ENCODE peak calls at places on chromosomes 5 and 9, in four cellular contexts. One of them, this sample, is unnamed.

GRCh38 chr5:67725591-67725990 is 490.0 kb upstream of the PIK3R1 start:
- DNase-seq in WTC11: no peak
- DNase-seq in GM12878: no peak
- DNase-seq in K562: no peak
- DNase-seq in this sample: no peak

GRCh38 chr5:73448451-73449136 is at the start of gene FOXD1:
- DNase-seq in WTC11: peak; percentile 85
- DNase-seq in GM12878: no peak
- DNase-seq in K562: peak; percentile 40
- DNase-seq in this sample: peak; percentile 32

GRCh38 chr9:76521906-76522305 is 62.9 kb downstream of the GCNT1 start:
- DNase-seq in WTC11: no peak
- DNase-seq in GM12878: no peak
- DNase-seq in K562: no peak
- DNase-seq in this sample: no peak

GRCh38 chr5:123120197-123120596 is 31.2 kb downstream of the PRDM6 start:
- DNase-seq in WTC11: peak; percentile 17
- DNase-seq in GM12878: no peak
- DNase-seq in K562: peak; percentile 20
- DNase-seq in this sample: no peak

GRCh38 chr9:133763272-133764183 is 25.4 kb upstream of the SARDH start:
- DNase-seq in WTC11: no peak
- DNase-seq in GM12878: no peak
- DNase-seq in K562: no peak
- DNase-seq in this sample: no peak

GRCh38 chr5:140855772-140856674 is at the start of gene PCDHA10:
- DNase-seq in WTC11: peak; percentile 48
- DNase-seq in GM12878: no peak
- DNase-seq in K562: no peak
- DNase-seq in this sample: peak; percentile 6

GRCh38 chr5:157233515-157233914 is 32.4 kb upstream of the CYFIP2 start:
- DNase-seq in WTC11: no peak
- DNase-seq in GM12878: no peak
- DNase-seq in K562: no peak
- DNase-seq in this sample: no peak

GRCh38 chr5:112338681-112339337 is 80.3 kb downstream of the EPB41L4A start:
- DNase-seq in WTC11: no peak
- DNase-seq in GM12878: no peak
- DNase-seq in K562: no peak
- DNase-seq in this sample: peak; percentile 18

GRCh38 chr9:125829743-125830142 is 82.6 kb downstream of the PBX3 start:
- DNase-seq in WTC11: no peak
- DNase-seq in GM12878: peak; percentile 54
- DNase-seq in K562: no peak
- DNase-seq in this sample: no peak

GRCh38 chr9:134475051-134475790 is 149.0 kb downstream of the RXRA start:
- DNase-seq in WTC11: no peak
- DNase-seq in GM12878: no peak
- DNase-seq in K562: no peak
- DNase-seq in this sample: no peak

GRCh38 chr9:131951155-131951554 is 128.5 kb downstream of the MED27 start:
- DNase-seq in WTC11: no peak
- DNase-seq in GM12878: no peak
- DNase-seq in K562: no peak
- DNase-seq in this sample: no peak

GRCh38 chr9:7150153-7150890 is 392.5 kb downstream of the KDM4C start:
- DNase-seq in WTC11: no peak
- DNase-seq in GM12878: no peak
- DNase-seq in K562: no peak
- DNase-seq in this sample: no peak

GRCh38 chr5:93022770-93023169 is 558.2 kb downstream of the NR2F1-AS1 start:
- DNase-seq in WTC11: no peak
- DNase-seq in GM12878: no peak
- DNase-seq in K562: no peak
- DNase-seq in this sample: no peak

GRCh38 chr5:124162782-124163532 is 583.5 kb downstream of the ZNF608 start:
- DNase-seq in WTC11: no peak
- DNase-seq in GM12878: no peak
- DNase-seq in K562: no peak
- DNase-seq in this sample: peak; percentile 49

GRCh38 chr5:31987985-31988710 is 186.0 kb downstream of the GOLPH3 start:
- DNase-seq in WTC11: no peak
- DNase-seq in GM12878: no peak
- DNase-seq in K562: no peak
- DNase-seq in this sample: no peak

GRCh38 chr9:35057271-35057620 is 15.2 kb downstream of the VCP start:
- DNase-seq in WTC11: no peak
- DNase-seq in GM12878: no peak
- DNase-seq in K562: no peak
- DNase-seq in this sample: no peak

GRCh38 chr9:14780251-14780650 is 57.7 kb upstream of the CER1 start:
- DNase-seq in WTC11: no peak
- DNase-seq in GM12878: no peak
- DNase-seq in K562: no peak
- DNase-seq in this sample: no peak

GRCh38 chr5:42545038-42545437 is 121.8 kb downstream of the GHR start:
- DNase-seq in WTC11: no peak
- DNase-seq in GM12878: no peak
- DNase-seq in K562: no peak
- DNase-seq in this sample: no peak

GRCh38 chr9:138028596-138028995 is 151.0 kb downstream of the CACNA1B start:
- DNase-seq in WTC11: no peak
- DNase-seq in GM12878: no peak
- DNase-seq in K562: peak; percentile 36
- DNase-seq in this sample: no peak

GRCh38 chr5:23419115-23419514 is 88.3 kb upstream of the PRDM9 start:
- DNase-seq in WTC11: no peak
- DNase-seq in GM12878: no peak
- DNase-seq in K562: no peak
- DNase-seq in this sample: no peak

GRCh38 chr5:17928571-17928970 is 294.3 kb downstream of the TAF11L14 start:
- DNase-seq in WTC11: no peak
- DNase-seq in GM12878: no peak
- DNase-seq in K562: no peak
- DNase-seq in this sample: no peak

GRCh38 chr5:175516933-175517823 is 38.8 kb downstream of the SFXN1 start:
- DNase-seq in WTC11: no peak
- DNase-seq in GM12878: no peak
- DNase-seq in K562: no peak
- DNase-seq in this sample: no peak

GRCh38 chr5:138469540-138470321 is 4.5 kb downstream of the EGR1 start:
- DNase-seq in WTC11: no peak
- DNase-seq in GM12878: no peak
- DNase-seq in K562: no peak
- DNase-seq in this sample: no peak

GRCh38 chr9:123364241-123364824 is 8.3 kb downstream of the CRB2 start:
- DNase-seq in WTC11: no peak
- DNase-seq in GM12878: no peak
- DNase-seq in K562: peak; percentile 51
- DNase-seq in this sample: no peak

GRCh38 chr5:73312146-73312871 is 136.3 kb downstream of the FOXD1 start:
- DNase-seq in WTC11: peak; percentile 37
- DNase-seq in GM12878: no peak
- DNase-seq in K562: no peak
- DNase-seq in this sample: no peak

GRCh38 chr9:128192601-128193371 is 1.4 kb upstream of the CIZ1 start:
- DNase-seq in WTC11: peak; percentile 30
- DNase-seq in GM12878: no peak
- DNase-seq in K562: peak; percentile 86
- DNase-seq in this sample: no peak

GRCh38 chr9:95360866-95361265 is 43.4 kb upstream of the FANCC start:
- DNase-seq in WTC11: no peak
- DNase-seq in GM12878: no peak
- DNase-seq in K562: no peak
- DNase-seq in this sample: no peak

GRCh38 chr9:134482226-134482625 is 156.0 kb downstream of the RXRA start:
- DNase-seq in WTC11: no peak
- DNase-seq in GM12878: no peak
- DNase-seq in K562: no peak
- DNase-seq in this sample: no peak

GRCh38 chr9:85723220-85723619 is 18.5 kb downstream of the AGTPBP1 start:
- DNase-seq in WTC11: peak; percentile 85
- DNase-seq in GM12878: no peak
- DNase-seq in K562: no peak
- DNase-seq in this sample: peak; percentile 90

GRCh38 chr9:133862585-133863041 is 124.5 kb upstream of the SARDH start:
- DNase-seq in WTC11: no peak
- DNase-seq in GM12878: no peak
- DNase-seq in K562: no peak
- DNase-seq in this sample: no peak

GRCh38 chr5:52010430-52010829 is 627.2 kb downstream of the ISL1 start:
- DNase-seq in WTC11: no peak
- DNase-seq in GM12878: no peak
- DNase-seq in K562: no peak
- DNase-seq in this sample: no peak

GRCh38 chr5:138985683-138986082 is 110.5 kb upstream of the LRRTM2 start:
- DNase-seq in WTC11: no peak
- DNase-seq in GM12878: no peak
- DNase-seq in K562: no peak
- DNase-seq in this sample: no peak

DNA sequence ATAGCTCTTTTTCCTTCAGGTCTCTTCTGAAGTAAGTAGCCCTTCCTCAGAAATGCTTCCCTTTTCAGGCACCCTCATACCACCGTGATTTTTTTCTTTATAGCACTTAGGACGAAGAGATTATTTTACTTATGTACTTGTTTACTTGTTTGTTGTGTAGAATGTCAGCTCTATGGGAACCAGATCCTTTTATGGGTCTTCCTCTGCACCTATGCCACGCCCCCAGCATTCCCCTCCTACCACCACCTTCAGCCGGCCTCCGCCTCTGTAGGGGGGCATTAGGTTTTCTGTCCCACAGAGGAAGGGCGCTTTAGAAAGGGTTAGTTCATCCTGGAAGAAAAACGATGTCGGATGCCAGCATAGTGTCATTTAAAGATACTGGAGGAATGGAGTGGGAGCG is 1.8 kb downstream of the CDKN2B-AS1 start:
- DNase-seq in WTC11: peak; percentile 68
- DNase-seq in GM12878: no peak
- DNase-seq in K562: no peak
- DNase-seq in this sample: no peak
- TF ChIP-seq CBFB in WTC11: no peak
- TF ChIP-seq CBFB in GM12878: no peak
- TF ChIP-seq CBFB in K562: no peak
- TF ChIP-seq CBFB in this sample: no peak

GRCh38 chr9:81782313-81782712 is 93.0 kb upstream of the TLE1 start:
- DNase-seq in WTC11: no peak
- DNase-seq in GM12878: no peak
- DNase-seq in K562: no peak
- DNase-seq in this sample: no peak

GRCh38 chr9:81772144-81772543 is 82.8 kb upstream of the TLE1 start:
- DNase-seq in WTC11: no peak
- DNase-seq in GM12878: no peak
- DNase-seq in K562: no peak
- DNase-seq in this sample: no peak

GRCh38 chr9:81776390-81776789 is 87.0 kb upstream of the TLE1 start:
- DNase-seq in WTC11: no peak
- DNase-seq in GM12878: no peak
- DNase-seq in K562: no peak
- DNase-seq in this sample: no peak

GRCh38 chr9:81776834-81777233 is 87.5 kb upstream of the TLE1 start:
- DNase-seq in WTC11: no peak
- DNase-seq in GM12878: no peak
- DNase-seq in K562: no peak
- DNase-seq in this sample: no peak

DNA sequence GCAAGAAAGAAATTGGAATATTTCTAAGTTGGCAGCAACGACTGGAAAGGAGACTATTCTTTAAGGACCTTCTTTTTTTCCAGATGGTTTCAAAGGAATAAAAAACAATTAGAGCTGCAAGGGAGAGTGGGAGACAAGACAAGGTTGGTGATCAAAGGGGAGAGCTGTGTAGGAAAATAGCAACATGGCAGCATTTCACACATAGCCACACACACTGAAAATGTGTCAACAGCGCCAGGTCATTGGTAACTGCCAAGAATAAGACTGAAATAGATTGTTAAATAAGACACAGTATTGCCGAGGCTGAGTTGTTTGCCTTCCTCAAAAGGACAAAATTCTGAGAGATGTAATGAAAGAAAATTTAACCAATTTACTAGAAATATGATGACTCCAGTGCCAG is 88.2 kb upstream of the TLE1 start:
- DNase-seq in WTC11: no peak
- DNase-seq in GM12878: no peak
- DNase-seq in K562: no peak
- DNase-seq in this sample: no peak
- TF ChIP-seq CBFB in WTC11: no peak
- TF ChIP-seq CBFB in GM12878: no peak
- TF ChIP-seq CBFB in K562: no peak
- TF ChIP-seq CBFB in this sample: no peak

DNA sequence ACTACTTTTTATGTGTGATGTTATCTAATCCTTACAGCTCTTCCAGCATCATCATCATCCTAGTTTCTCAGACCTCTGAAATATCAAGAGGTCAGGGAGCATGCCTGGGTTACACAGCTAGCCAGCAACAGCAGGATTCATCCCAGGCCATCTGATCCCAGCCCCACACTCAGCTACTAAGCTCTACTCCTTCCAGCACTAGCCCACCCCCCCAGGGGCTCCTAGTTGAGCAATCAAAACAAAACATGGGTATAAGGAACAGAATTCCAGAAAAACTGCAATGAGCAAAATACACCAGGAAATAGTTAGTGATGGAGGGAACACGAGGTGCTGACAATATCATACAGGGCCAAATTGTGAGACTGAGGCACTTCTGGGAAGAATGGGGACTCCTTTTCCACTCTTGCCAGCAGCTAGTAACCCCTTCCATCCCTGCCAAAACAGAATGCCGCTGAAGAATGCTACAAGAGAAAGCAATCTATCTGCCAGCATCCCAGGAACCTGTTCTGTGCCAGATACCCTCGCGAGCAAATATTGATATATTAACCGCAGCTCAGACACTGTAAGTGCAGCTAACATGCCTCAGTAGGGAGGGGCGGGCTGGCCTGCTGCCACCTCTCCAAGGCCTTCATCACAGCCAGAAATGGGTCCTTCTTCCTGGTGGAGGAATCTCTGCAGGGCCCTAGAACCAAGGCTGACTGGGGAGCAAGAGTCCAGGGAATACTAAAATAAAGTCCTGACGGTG is 161.4 kb downstream of the SLIT3 start:
- DNase-seq in WTC11: no peak
- DNase-seq in GM12878: no peak
- DNase-seq in K562: no peak
- DNase-seq in this sample: no peak
- TF ChIP-seq CBFB in WTC11: no peak
- TF ChIP-seq CBFB in GM12878: no peak
- TF ChIP-seq CBFB in K562: no peak
- TF ChIP-seq CBFB in this sample: no peak

DNA sequence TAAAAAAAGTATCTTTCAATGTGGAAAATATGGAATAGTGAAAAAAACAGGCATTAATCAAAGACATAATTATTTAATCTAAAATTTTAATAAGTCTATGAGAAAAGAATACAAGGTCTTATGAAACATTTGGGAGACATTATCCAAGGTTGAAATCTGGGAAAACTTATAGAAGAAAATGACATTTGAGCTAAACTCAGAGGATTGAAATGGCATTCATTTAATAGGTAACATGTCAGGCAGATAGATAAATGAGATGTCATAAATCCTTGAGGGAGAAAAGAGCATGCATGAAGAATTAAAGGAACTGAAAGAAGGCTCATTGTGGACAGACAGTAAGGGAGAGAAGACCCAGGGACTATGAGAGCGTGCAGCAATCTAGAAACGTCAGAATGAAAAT is 284.4 kb downstream of the PRR16 start:
- DNase-seq in WTC11: no peak
- DNase-seq in GM12878: no peak
- DNase-seq in K562: no peak
- DNase-seq in this sample: no peak
- TF ChIP-seq CBFB in WTC11: no peak
- TF ChIP-seq CBFB in GM12878: no peak
- TF ChIP-seq CBFB in K562: no peak
- TF ChIP-seq CBFB in this sample: no peak